ENCODE peak calls at places on chromosomes 16 and 17, in six cellular contexts. V is PC-9, W is dorsolateral prefrontal cortex, N is brain microvascular endothelial cell, B is RWPE1, O is A673. M is an unnamed sample.

GRCh38 chr16:74257061-74257460 is 39.6 kb upstream of the PSMD7 start:
- DNase-seq in V (no peak), W (no peak), N (no peak), B (no peak), O (no peak), M (no peak)

GRCh38 chr17:83204230-83204725 is 124.9 kb downstream of the METRNL start:
- DNase-seq in V (no peak), W (no peak), N (no peak), B (no peak), O (no peak), M (no peak)

GRCh38 chr17:57557793-57558681 is 187.1 kb downstream of the CCDC182 start:
- DNase-seq in V (peak; percentile 38), W (no peak), N (peak; percentile 78), B (peak; percentile 85), O (peak; percentile 82), M (no peak)

GRCh38 chr17:55524440-55525220 is 13.4 kb upstream of the SMIM36 start:
- DNase-seq in V (no peak), W (no peak), N (no peak), B (no peak), O (no peak), M (no peak)

GRCh38 chr16:85262558-85263196 is 150.4 kb upstream of the CIBAR2 start:
- DNase-seq in V (no peak), W (no peak), N (no peak), B (no peak), O (no peak), M (no peak)

GRCh38 chr17:72529386-72529785 is 408.6 kb downstream of the SOX9 start:
- DNase-seq in V (no peak), W (no peak), N (no peak), B (no peak), O (no peak), M (no peak)

GRCh38 chr17:76039121-76039520 is 12.0 kb upstream of the EVPL start:
- DNase-seq in V (no peak), W (no peak), N (no peak), B (no peak), O (no peak), M (no peak)

GRCh38 chr16:4373909-4374742 is 2.5 kb downstream of the VASN start:
- DNase-seq in V (peak; percentile 85), W (no peak), N (peak; percentile 88), B (peak; percentile 70), O (peak; percentile 52), M (peak; percentile 68)

GRCh38 chr17:29918922-29919856 is 10.8 kb downstream of the SSH2 start:
- DNase-seq in V (peak; percentile 20), W (no peak), N (peak; percentile 12), B (peak; percentile 59), O (no peak), M (no peak)

GRCh38 chr16:56605475-56605874 is 2.9 kb upstream of the MT2A start:
- DNase-seq in V (no peak), W (no peak), N (no peak), B (no peak), O (no peak), M (no peak)

GRCh38 chr16:68728558-68728957 is 8.5 kb upstream of the CDH1 start:
- DNase-seq in V (no peak), W (no peak), N (no peak), B (no peak), O (no peak), M (no peak)

GRCh38 chr17:81469266-81469665 is 43.3 kb downstream of the ACTG1 start:
- DNase-seq in V (no peak), W (no peak), N (no peak), B (no peak), O (no peak), M (no peak)
- H3K27ac ChIP-seq in V (no peak overlapping the region), W (peak overlapping the region; percentile 12), N (no peak overlapping the region), B (no peak overlapping the region), O (no peak overlapping the region), M (no peak overlapping the region)

GRCh38 chr17:16872836-16873653 is 98.9 kb downstream of the TNFRSF13B start:
- DNase-seq in V (peak; percentile 46), W (peak; percentile 44), N (no peak), B (peak; percentile 56), O (peak; percentile 70), M (no peak)
- H3K27ac ChIP-seq in V (no peak overlapping the region), W (no peak overlapping the region), N (no peak overlapping the region), B (no peak overlapping the region), O (no peak overlapping the region), M (no peak overlapping the region)

GRCh38 chr16:11914210-11914758 is 1.5 kb downstream of the GSPT1 start:
- DNase-seq in V (no peak), W (no peak), N (no peak), B (no peak), O (no peak), M (no peak)
- H3K27ac ChIP-seq in V (peak overlapping the region; percentile 8), W (peak overlapping the region; percentile 61), N (peak overlapping the region; percentile 61), B (peak overlapping the region; percentile 87), O (peak overlapping the region; percentile 88), M (peak overlapping the region; percentile 93)

GRCh38 chr16:15650698-15651161 is 685 bp downstream of the NDE1 start:
- DNase-seq in V (peak; percentile 19), W (no peak), N (no peak), B (peak; percentile 21), O (no peak), M (peak; percentile 59)

GRCh38 chr16:15649727-15650018 is 372 bp upstream of the NDE1 start:
- DNase-seq in V (no peak), W (no peak), N (no peak), B (no peak), O (peak; percentile 16), M (no peak)

GRCh38 chr16:15648135-15648730 is 1.8 kb upstream of the NDE1 start:
- DNase-seq in V (no peak), W (no peak), N (no peak), B (no peak), O (no peak), M (no peak)

GRCh38 chr16:15650019-15650697 is at the start of gene NDE1:
- DNase-seq in V (peak; percentile 92), W (peak; percentile 94), N (peak; percentile 77), B (peak; percentile 94), O (peak; percentile 91), M (peak; percentile 86)

GRCh38 chr16:15647615-15648014 is 2.4 kb upstream of the NDE1 start:
- DNase-seq in V (no peak), W (no peak), N (no peak), B (no peak), O (no peak), M (no peak)
- H3K27ac ChIP-seq in V (no peak overlapping the region), W (no peak overlapping the region), N (no peak overlapping the region), B (peak overlapping the region; percentile 46), O (no peak overlapping the region), M (no peak overlapping the region)

GRCh38 chr17:68391561-68392268 is 65.6 kb downstream of the WIPI1 start:
- DNase-seq in V (no peak), W (no peak), N (no peak), B (no peak), O (no peak), M (no peak)
- H3K27ac ChIP-seq in V (no peak overlapping the region), W (no peak overlapping the region), N (no peak overlapping the region), B (no peak overlapping the region), O (no peak overlapping the region), M (no peak overlapping the region)

DNA sequence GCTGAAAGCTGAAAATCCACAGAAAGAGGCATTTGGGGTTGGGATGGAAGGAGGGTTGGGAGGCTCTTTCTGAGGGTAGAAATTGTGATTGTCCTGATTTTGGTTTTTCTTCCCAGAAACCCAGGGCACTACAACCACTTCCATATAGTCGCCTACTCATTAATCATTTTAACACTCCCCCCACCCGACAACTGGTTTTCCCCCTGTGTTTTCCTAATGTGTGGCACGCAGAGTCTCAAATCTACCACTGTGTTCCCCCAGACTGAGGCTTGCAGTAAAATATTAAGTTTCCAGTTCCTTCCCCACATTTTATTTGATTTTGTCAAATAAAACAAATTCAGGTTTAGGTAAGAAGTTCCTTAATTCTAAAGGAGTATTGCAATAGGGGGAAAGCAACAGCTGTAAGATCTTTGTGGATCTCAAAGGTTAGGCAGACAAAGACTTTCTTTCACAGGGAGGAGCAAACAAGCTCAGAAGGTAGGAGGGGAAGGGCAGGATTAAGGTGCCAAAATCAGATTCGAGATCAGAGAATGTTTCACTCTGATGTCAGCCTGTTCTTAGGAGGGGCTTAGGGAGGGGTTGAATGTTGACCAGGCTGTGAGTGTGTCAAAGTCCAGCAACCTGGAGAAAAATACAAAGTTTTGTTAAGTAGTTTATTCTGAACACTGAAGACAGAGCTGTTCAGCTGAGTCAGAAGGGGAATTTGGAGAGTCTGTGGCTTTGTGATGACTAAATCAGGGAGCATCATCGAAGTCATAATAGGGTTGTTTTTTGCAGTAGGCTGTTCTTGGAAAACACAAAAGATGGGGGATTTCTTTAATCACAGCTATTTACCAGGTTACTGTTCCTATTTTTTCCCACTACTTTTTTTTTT is 3.6 kb downstream of the ZNF267 start:
- DNase-seq in V (no peak), W (no peak), N (peak; percentile 86), B (peak; percentile 77), O (no peak), M (no peak)
- H3K27ac ChIP-seq in V (peak overlapping the region; percentile 11), W (no peak overlapping the region), N (peak overlapping the region; percentile 95), B (peak overlapping the region; percentile 55), O (peak overlapping the region; percentile 56), M (no peak overlapping the region)

GRCh38 chr17:2799653-2800052 is 3.4 kb downstream of the RAP1GAP2 start:
- DNase-seq in V (no peak), W (peak; percentile 70), N (no peak), B (no peak), O (no peak), M (no peak)
- H3K27ac ChIP-seq in V (no peak overlapping the region), W (peak overlapping the region; percentile 67), N (no peak overlapping the region), B (no peak overlapping the region), O (no peak overlapping the region), M (no peak overlapping the region)

GRCh38 chr16:72995151-72995881 is 52.6 kb downstream of the ZFHX3 start:
- DNase-seq in V (no peak), W (no peak), N (no peak), B (no peak), O (peak; percentile 82), M (no peak)
- H3K27ac ChIP-seq in V (peak overlapping the region; percentile 91), W (no peak overlapping the region), N (no peak overlapping the region), B (no peak overlapping the region), O (peak overlapping the region; percentile 48), M (no peak overlapping the region)

M was measured in pancreas.